ENCODE peak calls at places on chromosomes 5 and 9, in eight cellular contexts. J is stomach, O is breast epithelium, G is GM23338, H is sigmoid colon, K is H1, X is Panc1, R is HepG2. W is an unnamed sample.

GRCh38 chr5:132775439-132776076 is 1.5 kb downstream of the SEPTIN8 start:
- DNase-seq in O (no peak), J (no peak), K (no peak), R (no peak), X (no peak), H (peak; percentile 47), G (no peak), W (no peak)

GRCh38 chr5:111932628-111933027 is 175.6 kb upstream of the NREP start:
- DNase-seq in H (no peak), R (no peak), X (no peak), G (no peak), J (no peak), K (no peak), O (no peak), W (no peak)

GRCh38 chr5:176737001-176737745 is 73.2 kb upstream of the UNC5A start:
- DNase-seq in R (no peak), X (no peak), O (no peak), K (no peak), J (peak; percentile 17), G (no peak), H (peak; percentile 55), W (no peak)

GRCh38 chr5:9009931-9010652 is 535.8 kb downstream of the SEMA5A start:
- DNase-seq in X (no peak), K (no peak), R (no peak), J (no peak), G (no peak), O (no peak), H (no peak), W (no peak)

GRCh38 chr9:114223564-114224246 is 68.4 kb downstream of the COL27A1 start:
- DNase-seq in J (no peak), G (no peak), H (no peak), O (no peak), R (peak; percentile 70), K (no peak), X (peak; percentile 66), W (no peak)

GRCh38 chr5:72633041-72633445 is 125.8 kb upstream of the ZNF366 start:
- DNase-seq in G (no peak), H (peak; percentile 69), J (no peak), K (no peak), X (no peak), R (no peak), O (no peak), W (no peak)

GRCh38 chr9:135085830-135086546 is 1.5 kb upstream of the OLFM1 start:
- DNase-seq in J (peak; percentile 86), G (peak; percentile 91), O (peak; percentile 81), X (peak; percentile 2), K (peak; percentile 65), H (peak; percentile 89), R (peak; percentile 96), W (peak; percentile 84)

GRCh38 chr5:137195483-137195882 is 303.6 kb downstream of the SPOCK1 start:
- DNase-seq in O (no peak), R (no peak), H (no peak), K (no peak), X (no peak), J (no peak), G (no peak), W (no peak)

GRCh38 chr9:129932303-129933151 is 97.3 kb downstream of the USP20 start:
- DNase-seq in X (no peak), R (no peak), H (no peak), K (no peak), O (no peak), J (no peak), G (peak; percentile 19), W (no peak)

GRCh38 chr9:129936222-129936621 is 101.0 kb downstream of the USP20 start:
- DNase-seq in G (peak; percentile 39), K (no peak), J (no peak), R (no peak), H (no peak), O (no peak), X (no peak), W (no peak)

GRCh38 chr9:129930743-129931142 is 95.5 kb downstream of the USP20 start:
- DNase-seq in J (no peak), K (no peak), O (no peak), R (no peak), H (no peak), X (no peak), G (no peak), W (no peak)

GRCh38 chr9:129933215-129933614 is 98.0 kb downstream of the USP20 start:
- DNase-seq in K (no peak), H (no peak), O (no peak), R (no peak), G (no peak), X (no peak), J (no peak), W (no peak)

GRCh38 chr9:129933709-129934586 is 98.7 kb downstream of the USP20 start:
- DNase-seq in H (no peak), G (no peak), X (no peak), O (no peak), R (no peak), J (no peak), K (no peak), W (no peak)
- H3K4me1 ChIP-seq in H (peaks cover 67% of the 10 kb centered on the region), G (peaks cover 34% of the 10 kb centered on the region), X (no peaks in the 10 kb centered on the region), O (no peaks in the 10 kb centered on the region), R (peaks cover 10% of the 10 kb centered on the region), J (peaks cover 73% of the 10 kb centered on the region), K (peaks cover 2% of the 10 kb centered on the region), W (no peaks in the 10 kb centered on the region)

GRCh38 chr9:133144887-133145466 is 18.7 kb downstream of the GBGT1 start:
- DNase-seq in J (no peak), X (no peak), K (no peak), H (no peak), R (no peak), G (no peak), O (no peak), W (no peak)

GRCh38 chr9:133143639-133144141 is 20.0 kb downstream of the GBGT1 start:
- DNase-seq in X (no peak), G (no peak), R (no peak), J (peak; percentile 24), H (no peak), O (no peak), K (no peak), W (no peak)

GRCh38 chr9:133142657-133143592 is 20.8 kb downstream of the GBGT1 start:
- DNase-seq in H (no peak), J (peak; percentile 25), R (no peak), O (no peak), K (no peak), G (no peak), X (no peak), W (no peak)

GRCh38 chr9:133141833-133142594 is 21.0 kb upstream of the RALGDS start:
- DNase-seq in X (no peak), O (peak; percentile 81), K (no peak), G (no peak), J (peak; percentile 88), H (peak; percentile 75), R (no peak), W (peak; percentile 36)

DNA sequence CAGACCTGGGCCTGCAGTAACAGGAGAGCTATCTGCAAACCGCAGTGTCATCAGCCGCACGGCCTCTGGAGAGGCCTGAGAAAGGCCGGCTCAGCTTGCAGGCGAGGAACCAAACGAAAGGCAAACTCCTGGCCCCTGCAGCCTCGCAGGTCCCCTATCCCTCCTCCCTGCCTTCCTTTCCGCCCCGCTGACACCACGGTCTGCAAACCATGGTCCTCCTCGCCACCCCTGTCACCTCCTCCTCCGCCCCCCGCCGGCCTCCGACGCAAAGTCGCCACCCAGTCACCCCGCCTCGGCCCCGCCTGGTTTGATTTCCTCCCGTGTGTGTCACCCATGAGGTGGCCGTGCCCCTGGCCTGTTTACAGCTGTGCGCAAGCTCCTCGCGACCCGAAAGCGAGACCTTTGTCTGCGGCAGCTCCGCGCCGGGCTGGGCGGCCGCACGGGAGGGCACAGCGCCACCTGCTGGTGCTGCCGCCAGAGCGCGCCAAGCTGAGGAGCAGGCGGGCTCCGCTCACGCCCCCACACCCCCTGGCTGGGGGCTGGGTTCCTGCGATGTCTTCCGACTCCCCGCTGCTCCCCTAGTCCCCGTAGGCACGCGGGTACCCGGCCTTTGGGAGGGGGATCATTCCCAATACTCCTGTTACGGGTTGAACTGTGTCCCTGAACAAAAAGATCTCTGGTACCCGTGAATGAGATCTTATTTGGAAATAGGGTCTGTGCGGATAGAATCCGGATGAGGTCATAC is 19.4 kb downstream of the GBGT1 start:
- DNase-seq in G (peak; percentile 86), X (no peak), R (peak; percentile 81), O (no peak), K (no peak), J (peak; percentile 86), H (peak; percentile 88), W (peak; percentile 47)
- TF ChIP-seq POLR2AphosphoS5 in G (no peak), X (no peak), R (no peak), O (peak; percentile 62), K (peak; percentile 45), J (peak; percentile 43), H (peak; percentile 32), W (peak; percentile 55)

GRCh38 chr5:14257995-14258403 is 114.9 kb downstream of the TRIO start:
- DNase-seq in K (no peak), H (no peak), R (no peak), O (no peak), G (no peak), X (no peak), J (no peak), W (no peak)

GRCh38 chr5:14260637-14261036 is 117.5 kb downstream of the TRIO start:
- DNase-seq in X (no peak), K (no peak), J (no peak), H (no peak), R (no peak), O (no peak), G (no peak), W (no peak)

GRCh38 chr5:14256756-14257393 is 113.7 kb downstream of the TRIO start:
- DNase-seq in G (no peak), R (no peak), X (no peak), J (no peak), O (no peak), K (no peak), H (no peak), W (peak; percentile 40)

GRCh38 chr5:14261237-14261636 is 118.1 kb downstream of the TRIO start:
- DNase-seq in R (no peak), X (no peak), O (no peak), J (no peak), H (no peak), K (no peak), G (no peak), W (no peak)

GRCh38 chr5:14258840-14259239 is 115.7 kb downstream of the TRIO start:
- DNase-seq in H (no peak), K (no peak), X (no peak), R (no peak), J (no peak), G (peak; percentile 89), O (no peak), W (no peak)
- TF ChIP-seq CTCF in H (no peak), K (peak; percentile 45), X (peak; percentile 15), R (no peak), J (no peak), G (peak; percentile 53), O (no peak), W (no peak)

GRCh38 chr9:131396626-131397025 is 2.7 kb downstream of the PRRC2B start:
- DNase-seq in K (no peak), R (no peak), O (no peak), G (no peak), H (no peak), X (no peak), J (no peak), W (no peak)

GRCh38 chr9:131397100-131397790 is 3.4 kb downstream of the PRRC2B start:
- DNase-seq in R (no peak), O (no peak), K (no peak), X (no peak), J (peak; percentile 47), G (peak; percentile 83), H (no peak), W (peak; percentile 63)

GRCh38 chr9:131395745-131396479 is 2.0 kb downstream of the PRRC2B start:
- DNase-seq in K (no peak), O (no peak), H (no peak), G (no peak), R (no peak), X (no peak), J (no peak), W (no peak)

GRCh38 chr9:131399972-131400371 is 6.1 kb downstream of the PRRC2B start:
- DNase-seq in J (no peak), R (no peak), K (no peak), O (no peak), G (no peak), H (no peak), X (no peak), W (no peak)

GRCh38 chr9:131398204-131398603 is 4.3 kb downstream of the PRRC2B start:
- DNase-seq in G (no peak), J (peak; percentile 54), K (no peak), R (no peak), X (no peak), O (no peak), H (no peak), W (peak; percentile 80)
- H3K4me1 ChIP-seq in G (peaks cover 76% of the 10 kb centered on the region), J (peaks cover 88% of the 10 kb centered on the region), K (peaks cover 15% of the 10 kb centered on the region), R (peaks cover 71% of the 10 kb centered on the region), X (peaks cover 39% of the 10 kb centered on the region), O (peaks cover 43% of the 10 kb centered on the region), H (peaks cover 87% of the 10 kb centered on the region), W (peaks cover 40% of the 10 kb centered on the region)

W was measured in prostate gland.